ENCODE peak calls at places on chromosomes 13 and 19, in four cellular contexts. U is T1000, T is PC-3, A is esophagus squamous epithelium. D is an unnamed sample.

GRCh38 chr19:19514215-19514633 is 1.1 kb downstream of the TSSK6 start:
- DNase-seq in A (no peak), T (no peak), U (no peak), D (peak)

GRCh38 chr13:51034906-51035305 is 76.2 kb downstream of the C13orf42 start:
- DNase-seq in A (no peak), U (no peak), T (peak), D (no peak)

GRCh38 chr19:35154535-35155406 is at the start of gene FXYD5:
- DNase-seq in U (peak), A (no peak), T (peak), D (peak)

GRCh38 chr19:30231408-30232318 is 140.5 kb upstream of the ZNF536 start:
- DNase-seq in U (no peak), T (no peak), A (no peak), D (no peak)

GRCh38 chr13:74966814-74967213 is 515.2 kb downstream of the TBC1D4 start:
- DNase-seq in A (no peak), T (no peak), U (no peak), D (no peak)

GRCh38 chr19:52670046-52670445 is 31.9 kb upstream of the ZNF83 start:
- DNase-seq in U (no peak), T (peak), A (no peak), D (no peak)

GRCh38 chr19:8361921-8362793 is 1.8 kb upstream of the ANGPTL4 start:
- DNase-seq in T (peak), A (no peak), U (peak), D (peak)

GRCh38 chr13:82341116-82341515 is 1541.2 kb downstream of the SLITRK1 start:
- DNase-seq in A (no peak), U (no peak), T (no peak), D (no peak)